ENCODE peak calls at places on chromosomes 1 and 21, in eight cellular contexts. One of them, this sample, is unnamed.
A peak's percentile ranks its signal among the peaks of the same experiment; 100 is the strongest.

GRCh38 chr1:84603941-84604830 is 29.9 kb upstream of the CTBS start:
- DNase-seq in A549: no peak
- DNase-seq in IMR-90: peak; percentile 81
- DNase-seq in K562: peak; percentile 40
- DNase-seq in GM12878: no peak
- DNase-seq in SK-N-SH: no peak
- DNase-seq in H1: peak; percentile 49
- DNase-seq in HepG2: peak; percentile 85
- DNase-seq in this sample: peak; percentile 47

GRCh38 chr21:14923468-14923867 is 141.3 kb downstream of the NRIP1 start:
- DNase-seq in A549: no peak
- DNase-seq in IMR-90: peak; percentile 63
- DNase-seq in K562: no peak
- DNase-seq in GM12878: no peak
- DNase-seq in SK-N-SH: no peak
- DNase-seq in H1: no peak
- DNase-seq in HepG2: no peak
- DNase-seq in this sample: no peak

GRCh38 chr1:45403298-45404079 is 63.2 kb upstream of the MUTYH start:
- DNase-seq in A549: no peak
- DNase-seq in IMR-90: no peak
- DNase-seq in K562: no peak
- DNase-seq in GM12878: no peak
- DNase-seq in SK-N-SH: no peak
- DNase-seq in H1: no peak
- DNase-seq in HepG2: no peak
- DNase-seq in this sample: no peak

GRCh38 chr1:234601217-234602017 is 8.6 kb downstream of the IRF2BP2 start:
- DNase-seq in A549: no peak
- DNase-seq in IMR-90: peak; percentile 66
- DNase-seq in K562: peak; percentile 54
- DNase-seq in GM12878: no peak
- DNase-seq in SK-N-SH: peak; percentile 51
- DNase-seq in H1: no peak
- DNase-seq in HepG2: peak; percentile 64
- DNase-seq in this sample: no peak

GRCh38 chr1:92851729-92852128 is 19.9 kb downstream of the RPL5 start:
- DNase-seq in A549: no peak
- DNase-seq in IMR-90: no peak
- DNase-seq in K562: no peak
- DNase-seq in GM12878: no peak
- DNase-seq in SK-N-SH: peak; percentile 46
- DNase-seq in H1: no peak
- DNase-seq in HepG2: no peak
- DNase-seq in this sample: no peak

GRCh38 chr1:71843023-71843422 is 439.3 kb downstream of the NEGR1 start:
- DNase-seq in A549: no peak
- DNase-seq in IMR-90: no peak
- DNase-seq in K562: no peak
- DNase-seq in GM12878: no peak
- DNase-seq in SK-N-SH: peak; percentile 27
- DNase-seq in H1: no peak
- DNase-seq in HepG2: no peak
- DNase-seq in this sample: no peak

GRCh38 chr21:44740721-44741120 is 29.3 kb upstream of the TSPEAR start:
- DNase-seq in A549: no peak
- DNase-seq in IMR-90: no peak
- DNase-seq in K562: no peak
- DNase-seq in GM12878: no peak
- DNase-seq in SK-N-SH: no peak
- DNase-seq in H1: no peak
- DNase-seq in HepG2: no peak
- DNase-seq in this sample: peak; percentile 10

GRCh38 chr1:183862967-183863366 is 58.0 kb downstream of the RGL1 start:
- DNase-seq in A549: no peak
- DNase-seq in IMR-90: no peak
- DNase-seq in K562: no peak
- DNase-seq in GM12878: no peak
- DNase-seq in SK-N-SH: no peak
- DNase-seq in H1: no peak
- DNase-seq in HepG2: no peak
- DNase-seq in this sample: no peak

GRCh38 chr21:18545908-18546307 is 142.3 kb upstream of the TMPRSS15 start:
- DNase-seq in A549: no peak
- DNase-seq in IMR-90: no peak
- DNase-seq in K562: no peak
- DNase-seq in GM12878: no peak
- DNase-seq in SK-N-SH: no peak
- DNase-seq in H1: no peak
- DNase-seq in HepG2: no peak
- DNase-seq in this sample: no peak

GRCh38 chr1:38451541-38451993 is 405.0 kb upstream of the POU3F1 start:
- DNase-seq in A549: no peak
- DNase-seq in IMR-90: peak; percentile 30
- DNase-seq in K562: peak; percentile 21
- DNase-seq in GM12878: no peak
- DNase-seq in SK-N-SH: no peak
- DNase-seq in H1: no peak
- DNase-seq in HepG2: no peak
- DNase-seq in this sample: no peak

GRCh38 chr1:16716691-16717173 is 23.6 kb upstream of the RNU1-4 start:
- DNase-seq in A549: no peak
- DNase-seq in IMR-90: no peak
- DNase-seq in K562: peak; percentile 8
- DNase-seq in GM12878: no peak
- DNase-seq in SK-N-SH: peak; percentile 34
- DNase-seq in H1: no peak
- DNase-seq in HepG2: no peak
- DNase-seq in this sample: no peak

GRCh38 chr1:220551718-220552117 is 23.8 kb downstream of the MARK1 start:
- DNase-seq in A549: no peak
- DNase-seq in IMR-90: no peak
- DNase-seq in K562: no peak
- DNase-seq in GM12878: no peak
- DNase-seq in SK-N-SH: no peak
- DNase-seq in H1: no peak
- DNase-seq in HepG2: no peak
- DNase-seq in this sample: no peak

GRCh38 chr1:76843821-76844448 is 23.3 kb upstream of the ST6GALNAC5 start:
- DNase-seq in A549: no peak
- DNase-seq in IMR-90: no peak
- DNase-seq in K562: no peak
- DNase-seq in GM12878: no peak
- DNase-seq in SK-N-SH: no peak
- DNase-seq in H1: no peak
- DNase-seq in HepG2: no peak
- DNase-seq in this sample: no peak

GRCh38 chr1:19650416-19651140 is 6.5 kb downstream of the NBL1 start:
- DNase-seq in A549: no peak
- DNase-seq in IMR-90: no peak
- DNase-seq in K562: peak; percentile 38
- DNase-seq in GM12878: no peak
- DNase-seq in SK-N-SH: peak; percentile 53
- DNase-seq in H1: no peak
- DNase-seq in HepG2: no peak
- DNase-seq in this sample: no peak
- TF ChIP-seq USF2 in A549: no peak
- TF ChIP-seq USF2 in IMR-90: no peak
- TF ChIP-seq USF2 in K562: no peak
- TF ChIP-seq USF2 in GM12878: no peak
- TF ChIP-seq USF2 in SK-N-SH: no peak
- TF ChIP-seq USF2 in H1: no peak
- TF ChIP-seq USF2 in HepG2: no peak
- TF ChIP-seq USF2 in this sample: no peak

GRCh38 chr1:78102082-78102481 is 56.3 kb downstream of the GIPC2 start:
- DNase-seq in A549: no peak
- DNase-seq in IMR-90: peak; percentile 95
- DNase-seq in K562: no peak
- DNase-seq in GM12878: no peak
- DNase-seq in SK-N-SH: no peak
- DNase-seq in H1: no peak
- DNase-seq in HepG2: no peak
- DNase-seq in this sample: no peak

GRCh38 chr1:78101051-78101450 is 55.3 kb downstream of the GIPC2 start:
- DNase-seq in A549: no peak
- DNase-seq in IMR-90: no peak
- DNase-seq in K562: no peak
- DNase-seq in GM12878: no peak
- DNase-seq in SK-N-SH: no peak
- DNase-seq in H1: no peak
- DNase-seq in HepG2: no peak
- DNase-seq in this sample: no peak

GRCh38 chr1:78101514-78101913 is 55.7 kb downstream of the GIPC2 start:
- DNase-seq in A549: peak; percentile 24
- DNase-seq in IMR-90: peak; percentile 97
- DNase-seq in K562: no peak
- DNase-seq in GM12878: no peak
- DNase-seq in SK-N-SH: no peak
- DNase-seq in H1: no peak
- DNase-seq in HepG2: peak; percentile 8
- DNase-seq in this sample: no peak

GRCh38 chr1:78102916-78103315 is 57.1 kb downstream of the GIPC2 start:
- DNase-seq in A549: no peak
- DNase-seq in IMR-90: peak; percentile 32
- DNase-seq in K562: no peak
- DNase-seq in GM12878: no peak
- DNase-seq in SK-N-SH: no peak
- DNase-seq in H1: no peak
- DNase-seq in HepG2: no peak
- DNase-seq in this sample: no peak

DNA sequence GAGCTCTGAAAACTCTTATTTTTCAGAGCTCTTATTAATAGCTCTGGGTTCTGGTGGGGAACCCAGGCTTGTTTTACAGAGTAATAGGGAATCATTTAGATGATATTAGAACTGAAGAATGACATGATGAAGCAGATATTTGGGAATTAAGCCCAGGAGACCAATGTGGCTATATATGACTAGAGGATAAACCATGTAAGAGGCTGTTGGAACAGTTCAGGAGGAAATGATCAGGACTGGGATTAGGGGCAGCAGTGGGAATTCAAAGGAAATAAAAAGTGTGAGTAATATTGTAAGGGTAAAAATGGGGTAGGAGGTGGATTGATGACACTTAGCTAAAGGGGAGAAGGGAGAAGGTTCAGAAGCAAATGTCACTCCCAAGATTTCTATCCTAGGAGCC is 58.6 kb downstream of the GIPC2 start:
- DNase-seq in A549: no peak
- DNase-seq in IMR-90: peak; percentile 81
- DNase-seq in K562: no peak
- DNase-seq in GM12878: no peak
- DNase-seq in SK-N-SH: no peak
- DNase-seq in H1: no peak
- DNase-seq in HepG2: no peak
- DNase-seq in this sample: no peak
- TF ChIP-seq USF2 in A549: no peak
- TF ChIP-seq USF2 in IMR-90: no peak
- TF ChIP-seq USF2 in K562: no peak
- TF ChIP-seq USF2 in GM12878: no peak
- TF ChIP-seq USF2 in SK-N-SH: no peak
- TF ChIP-seq USF2 in H1: no peak
- TF ChIP-seq USF2 in HepG2: no peak
- TF ChIP-seq USF2 in this sample: no peak

GRCh38 chr1:19089524-19089923 is 120.5 kb downstream of the UBR4 start:
- DNase-seq in A549: no peak
- DNase-seq in IMR-90: no peak
- DNase-seq in K562: no peak
- DNase-seq in GM12878: no peak
- DNase-seq in SK-N-SH: no peak
- DNase-seq in H1: no peak
- DNase-seq in HepG2: no peak
- DNase-seq in this sample: no peak

GRCh38 chr1:19088717-19089442 is 121.2 kb downstream of the UBR4 start:
- DNase-seq in A549: no peak
- DNase-seq in IMR-90: no peak
- DNase-seq in K562: no peak
- DNase-seq in GM12878: peak; percentile 15
- DNase-seq in SK-N-SH: no peak
- DNase-seq in H1: no peak
- DNase-seq in HepG2: no peak
- DNase-seq in this sample: no peak

GRCh38 chr1:19087017-19087736 is 122.9 kb downstream of the UBR4 start:
- DNase-seq in A549: no peak
- DNase-seq in IMR-90: peak; percentile 58
- DNase-seq in K562: no peak
- DNase-seq in GM12878: no peak
- DNase-seq in SK-N-SH: no peak
- DNase-seq in H1: no peak
- DNase-seq in HepG2: peak; percentile 54
- DNase-seq in this sample: no peak

GRCh38 chr1:19086176-19086875 is 123.7 kb downstream of the UBR4 start:
- DNase-seq in A549: no peak
- DNase-seq in IMR-90: no peak
- DNase-seq in K562: no peak
- DNase-seq in GM12878: no peak
- DNase-seq in SK-N-SH: no peak
- DNase-seq in H1: no peak
- DNase-seq in HepG2: no peak
- DNase-seq in this sample: no peak

GRCh38 chr1:19087737-19088594 is 122.1 kb downstream of the UBR4 start:
- DNase-seq in A549: no peak
- DNase-seq in IMR-90: peak; percentile 14
- DNase-seq in K562: no peak
- DNase-seq in GM12878: peak; percentile 19
- DNase-seq in SK-N-SH: no peak
- DNase-seq in H1: no peak
- DNase-seq in HepG2: no peak
- DNase-seq in this sample: no peak
- TF ChIP-seq USF2 in A549: no peak
- TF ChIP-seq USF2 in IMR-90: no peak
- TF ChIP-seq USF2 in K562: no peak
- TF ChIP-seq USF2 in GM12878: no peak
- TF ChIP-seq USF2 in SK-N-SH: no peak
- TF ChIP-seq USF2 in H1: no peak
- TF ChIP-seq USF2 in HepG2: no peak
- TF ChIP-seq USF2 in this sample: no peak

DNA sequence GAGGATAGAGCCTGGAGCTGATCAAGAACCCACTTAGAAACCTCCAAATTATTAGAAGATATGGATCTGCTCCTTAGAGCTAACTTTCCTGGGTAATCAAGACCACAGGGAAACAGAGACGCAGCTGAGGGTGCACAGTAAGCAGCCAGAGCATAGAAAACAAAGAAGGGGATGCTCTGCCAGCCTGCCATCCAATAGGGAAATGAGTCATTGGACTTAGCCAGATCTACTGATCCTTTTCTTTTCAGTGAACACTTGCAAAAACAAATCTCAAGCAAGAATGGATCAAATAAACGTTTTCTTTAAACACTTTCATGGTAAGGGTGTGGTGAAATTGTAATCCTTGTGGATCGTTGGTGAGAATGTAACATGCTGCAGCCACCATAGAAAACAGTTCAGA is 474.1 kb downstream of the LTN1 start:
- DNase-seq in A549: no peak
- DNase-seq in IMR-90: peak; percentile 35
- DNase-seq in K562: no peak
- DNase-seq in GM12878: no peak
- DNase-seq in SK-N-SH: no peak
- DNase-seq in H1: no peak
- DNase-seq in HepG2: no peak
- DNase-seq in this sample: no peak
- TF ChIP-seq USF2 in A549: no peak
- TF ChIP-seq USF2 in IMR-90: no peak
- TF ChIP-seq USF2 in K562: no peak
- TF ChIP-seq USF2 in GM12878: no peak
- TF ChIP-seq USF2 in SK-N-SH: no peak
- TF ChIP-seq USF2 in H1: no peak
- TF ChIP-seq USF2 in HepG2: no peak
- TF ChIP-seq USF2 in this sample: no peak